ENCODE peak calls at places on chromosomes 16 and 17, in seven cellular contexts. One of them, this sample, is unnamed.
A peak's percentile ranks its signal among the peaks of the same experiment; 100 is the strongest.

GRCh38 chr16:9370071-9370491 is 278.6 kb downstream of the HAPSTR1 start:
- DNase-seq in nephron progenitor cell: peak; percentile 6
- DNase-seq in AG04450: no peak
- DNase-seq in activated B cell treated with CpG ODN at 0.5 μM for 24 hours: no peak
- DNase-seq in GM13977: no peak
- DNase-seq in upper lobe of right lung: no peak
- DNase-seq in fibroblast of the aortic adventitia: no peak
- DNase-seq in this sample: no peak

GRCh38 chr17:21299981-21300600 is 15.6 kb downstream of the MAP2K3 start:
- DNase-seq in nephron progenitor cell: no peak
- DNase-seq in AG04450: no peak
- DNase-seq in activated B cell treated with CpG ODN at 0.5 μM for 24 hours: no peak
- DNase-seq in GM13977: peak; percentile 15
- DNase-seq in upper lobe of right lung: no peak
- DNase-seq in fibroblast of the aortic adventitia: no peak
- DNase-seq in this sample: no peak

GRCh38 chr17:59877965-59878364 is 14.8 kb downstream of the TUBD1 start:
- DNase-seq in nephron progenitor cell: no peak
- DNase-seq in AG04450: no peak
- DNase-seq in activated B cell treated with CpG ODN at 0.5 μM for 24 hours: no peak
- DNase-seq in GM13977: no peak
- DNase-seq in upper lobe of right lung: no peak
- DNase-seq in fibroblast of the aortic adventitia: no peak
- DNase-seq in this sample: no peak

GRCh38 chr17:35088911-35089845 is 25.7 kb upstream of the RFFL start:
- DNase-seq in nephron progenitor cell: peak; percentile 92
- DNase-seq in AG04450: no peak
- DNase-seq in activated B cell treated with CpG ODN at 0.5 μM for 24 hours: peak; percentile 92
- DNase-seq in GM13977: peak; percentile 91
- DNase-seq in upper lobe of right lung: peak; percentile 94
- DNase-seq in fibroblast of the aortic adventitia: peak; percentile 71
- DNase-seq in this sample: peak; percentile 85

GRCh38 chr17:3687949-3688614 is 7.9 kb downstream of the P2RX5 start:
- DNase-seq in nephron progenitor cell: no peak
- DNase-seq in AG04450: no peak
- DNase-seq in activated B cell treated with CpG ODN at 0.5 μM for 24 hours: peak; percentile 49
- DNase-seq in GM13977: no peak
- DNase-seq in upper lobe of right lung: no peak
- DNase-seq in fibroblast of the aortic adventitia: no peak
- DNase-seq in this sample: no peak

GRCh38 chr16:62829615-62830014 is 793.4 kb upstream of the CDH8 start:
- DNase-seq in nephron progenitor cell: no peak
- DNase-seq in AG04450: no peak
- DNase-seq in activated B cell treated with CpG ODN at 0.5 μM for 24 hours: no peak
- DNase-seq in GM13977: no peak
- DNase-seq in upper lobe of right lung: no peak
- DNase-seq in fibroblast of the aortic adventitia: no peak
- DNase-seq in this sample: no peak

GRCh38 chr17:7130626-7131467 is 16.2 kb upstream of the ASGR2 start:
- DNase-seq in nephron progenitor cell: no peak
- DNase-seq in AG04450: no peak
- DNase-seq in activated B cell treated with CpG ODN at 0.5 μM for 24 hours: no peak
- DNase-seq in GM13977: no peak
- DNase-seq in upper lobe of right lung: no peak
- DNase-seq in fibroblast of the aortic adventitia: no peak
- DNase-seq in this sample: no peak

GRCh38 chr16:89322381-89323119 is 105.0 kb downstream of the ZNF778 start:
- DNase-seq in nephron progenitor cell: peak; percentile 46
- DNase-seq in AG04450: peak; percentile 65
- DNase-seq in activated B cell treated with CpG ODN at 0.5 μM for 24 hours: no peak
- DNase-seq in GM13977: no peak
- DNase-seq in upper lobe of right lung: peak; percentile 87
- DNase-seq in fibroblast of the aortic adventitia: peak; percentile 76
- DNase-seq in this sample: no peak

GRCh38 chr17:44707755-44708400 is 587 bp upstream of the DBF4B start:
- DNase-seq in nephron progenitor cell: no peak
- DNase-seq in AG04450: no peak
- DNase-seq in activated B cell treated with CpG ODN at 0.5 μM for 24 hours: no peak
- DNase-seq in GM13977: no peak
- DNase-seq in upper lobe of right lung: no peak
- DNase-seq in fibroblast of the aortic adventitia: peak; percentile 23
- DNase-seq in this sample: no peak

GRCh38 chr17:15659663-15660062 is 24.4 kb downstream of the TRIM16 start:
- DNase-seq in nephron progenitor cell: no peak
- DNase-seq in AG04450: no peak
- DNase-seq in activated B cell treated with CpG ODN at 0.5 μM for 24 hours: no peak
- DNase-seq in GM13977: no peak
- DNase-seq in upper lobe of right lung: peak; percentile 68
- DNase-seq in fibroblast of the aortic adventitia: no peak
- DNase-seq in this sample: no peak

GRCh38 chr17:48500435-48501426 is 30.1 kb downstream of the HOXB1 start:
- DNase-seq in nephron progenitor cell: no peak
- DNase-seq in AG04450: no peak
- DNase-seq in activated B cell treated with CpG ODN at 0.5 μM for 24 hours: no peak
- DNase-seq in GM13977: no peak
- DNase-seq in upper lobe of right lung: no peak
- DNase-seq in fibroblast of the aortic adventitia: peak; percentile 68
- DNase-seq in this sample: no peak
- TF ChIP-seq CTCF in nephron progenitor cell: peak; percentile 16
- TF ChIP-seq CTCF in AG04450: peak; percentile 20
- TF ChIP-seq CTCF in activated B cell treated with CpG ODN at 0.5 μM for 24 hours: no peak
- TF ChIP-seq CTCF in GM13977: no peak
- TF ChIP-seq CTCF in upper lobe of right lung: no peak
- TF ChIP-seq CTCF in fibroblast of the aortic adventitia: peak; percentile 28
- TF ChIP-seq CTCF in this sample: no peak

GRCh38 chr17:4958102-4958501 is 7.2 kb downstream of the ENO3 start:
- DNase-seq in nephron progenitor cell: no peak
- DNase-seq in AG04450: no peak
- DNase-seq in activated B cell treated with CpG ODN at 0.5 μM for 24 hours: no peak
- DNase-seq in GM13977: no peak
- DNase-seq in upper lobe of right lung: no peak
- DNase-seq in fibroblast of the aortic adventitia: no peak
- DNase-seq in this sample: no peak

GRCh38 chr17:4959261-4959965 is 8.2 kb downstream of the SPAG7 start:
- DNase-seq in nephron progenitor cell: no peak
- DNase-seq in AG04450: no peak
- DNase-seq in activated B cell treated with CpG ODN at 0.5 μM for 24 hours: no peak
- DNase-seq in GM13977: no peak
- DNase-seq in upper lobe of right lung: no peak
- DNase-seq in fibroblast of the aortic adventitia: no peak
- DNase-seq in this sample: no peak

GRCh38 chr17:4953461-4953961 is 2.6 kb downstream of the ENO3 start:
- DNase-seq in nephron progenitor cell: no peak
- DNase-seq in AG04450: no peak
- DNase-seq in activated B cell treated with CpG ODN at 0.5 μM for 24 hours: no peak
- DNase-seq in GM13977: no peak
- DNase-seq in upper lobe of right lung: no peak
- DNase-seq in fibroblast of the aortic adventitia: peak; percentile 62
- DNase-seq in this sample: no peak

GRCh38 chr17:4955091-4955490 is 4.2 kb downstream of the ENO3 start:
- DNase-seq in nephron progenitor cell: no peak
- DNase-seq in AG04450: no peak
- DNase-seq in activated B cell treated with CpG ODN at 0.5 μM for 24 hours: no peak
- DNase-seq in GM13977: no peak
- DNase-seq in upper lobe of right lung: no peak
- DNase-seq in fibroblast of the aortic adventitia: no peak
- DNase-seq in this sample: no peak

DNA sequence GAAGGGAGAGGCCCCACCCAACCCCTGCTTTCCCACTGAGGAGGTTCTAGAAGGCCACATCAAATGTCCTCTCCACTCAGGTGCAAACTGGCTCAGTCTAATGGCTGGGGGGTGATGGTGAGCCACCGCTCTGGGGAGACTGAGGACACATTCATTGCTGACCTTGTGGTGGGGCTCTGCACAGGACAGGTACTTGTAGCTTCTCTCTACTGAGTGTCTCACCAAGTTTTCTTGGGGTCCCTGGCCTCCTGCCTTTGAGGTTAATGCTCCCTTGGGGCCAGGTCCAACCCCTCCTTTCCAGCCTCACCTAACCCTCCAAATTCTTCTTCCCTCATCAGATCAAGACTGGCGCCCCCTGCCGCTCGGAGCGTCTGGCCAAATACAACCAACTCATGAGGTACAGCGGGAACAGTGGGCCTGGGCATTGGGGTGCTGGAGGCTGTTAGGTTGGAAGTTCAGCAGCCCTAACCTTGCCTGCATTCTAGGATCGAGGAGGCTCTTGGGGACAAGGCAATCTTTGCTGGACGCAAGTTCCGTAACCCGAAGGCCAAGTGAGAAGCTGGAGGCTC is 5.7 kb downstream of the ENO3 start:
- DNase-seq in nephron progenitor cell: no peak
- DNase-seq in AG04450: no peak
- DNase-seq in activated B cell treated with CpG ODN at 0.5 μM for 24 hours: no peak
- DNase-seq in GM13977: no peak
- DNase-seq in upper lobe of right lung: peak; percentile 75
- DNase-seq in fibroblast of the aortic adventitia: no peak
- DNase-seq in this sample: no peak
- TF ChIP-seq CTCF in nephron progenitor cell: no peak
- TF ChIP-seq CTCF in AG04450: peak; percentile 6
- TF ChIP-seq CTCF in activated B cell treated with CpG ODN at 0.5 μM for 24 hours: no peak
- TF ChIP-seq CTCF in GM13977: peak; percentile 52
- TF ChIP-seq CTCF in upper lobe of right lung: peak; percentile 33
- TF ChIP-seq CTCF in fibroblast of the aortic adventitia: no peak
- TF ChIP-seq CTCF in this sample: peak; percentile 31

GRCh38 chr16:55576369-55576768 is 9.9 kb downstream of the CAPNS2 start:
- DNase-seq in nephron progenitor cell: no peak
- DNase-seq in AG04450: no peak
- DNase-seq in activated B cell treated with CpG ODN at 0.5 μM for 24 hours: no peak
- DNase-seq in GM13977: no peak
- DNase-seq in upper lobe of right lung: no peak
- DNase-seq in fibroblast of the aortic adventitia: peak; percentile 43
- DNase-seq in this sample: no peak
- TF ChIP-seq CTCF in nephron progenitor cell: no peak
- TF ChIP-seq CTCF in AG04450: no peak
- TF ChIP-seq CTCF in activated B cell treated with CpG ODN at 0.5 μM for 24 hours: no peak
- TF ChIP-seq CTCF in GM13977: no peak
- TF ChIP-seq CTCF in upper lobe of right lung: no peak
- TF ChIP-seq CTCF in fibroblast of the aortic adventitia: no peak
- TF ChIP-seq CTCF in this sample: no peak

GRCh38 chr17:64133546-64134215 is 3.7 kb upstream of the ERN1 start:
- DNase-seq in nephron progenitor cell: peak; percentile 19
- DNase-seq in AG04450: no peak
- DNase-seq in activated B cell treated with CpG ODN at 0.5 μM for 24 hours: no peak
- DNase-seq in GM13977: peak; percentile 66
- DNase-seq in upper lobe of right lung: no peak
- DNase-seq in fibroblast of the aortic adventitia: peak; percentile 81
- DNase-seq in this sample: no peak
- TF ChIP-seq CTCF in nephron progenitor cell: peak; percentile 58
- TF ChIP-seq CTCF in AG04450: peak; percentile 70
- TF ChIP-seq CTCF in activated B cell treated with CpG ODN at 0.5 μM for 24 hours: no peak
- TF ChIP-seq CTCF in GM13977: peak; percentile 58
- TF ChIP-seq CTCF in upper lobe of right lung: peak; percentile 73
- TF ChIP-seq CTCF in fibroblast of the aortic adventitia: peak; percentile 58
- TF ChIP-seq CTCF in this sample: peak; percentile 73

GRCh38 chr16:787978-788398 is at the start of gene RPUSD1:
- DNase-seq in nephron progenitor cell: no peak
- DNase-seq in AG04450: no peak
- DNase-seq in activated B cell treated with CpG ODN at 0.5 μM for 24 hours: no peak
- DNase-seq in GM13977: no peak
- DNase-seq in upper lobe of right lung: peak; percentile 75
- DNase-seq in fibroblast of the aortic adventitia: no peak
- DNase-seq in this sample: peak; percentile 43
- TF ChIP-seq CTCF in nephron progenitor cell: no peak
- TF ChIP-seq CTCF in AG04450: no peak
- TF ChIP-seq CTCF in activated B cell treated with CpG ODN at 0.5 μM for 24 hours: no peak
- TF ChIP-seq CTCF in GM13977: no peak
- TF ChIP-seq CTCF in upper lobe of right lung: no peak
- TF ChIP-seq CTCF in fibroblast of the aortic adventitia: peak; percentile 6
- TF ChIP-seq CTCF in this sample: no peak

This sample was measured in progenitor cell of endocrine pancreas.